ENCODE peak calls at places on chromosomes 3 and 15, in five cellular contexts. W, H, N, Z and V are unnamed samples.

GRCh38 chr3:5047764-5048163 is 68.5 kb downstream of the BHLHE40 start:
- DNase-seq in W (no peak), H (no peak), N (no peak), Z (no peak), V (no peak)

GRCh38 chr3:134991472-134992010 is 196.5 kb downstream of the EPHB1 start:
- DNase-seq in W (no peak), H (no peak), N (no peak), Z (no peak), V (no peak)

GRCh38 chr3:156143136-156143535 is 22.8 kb downstream of the KCNAB1 start:
- DNase-seq in W (no peak), H (no peak), N (no peak), Z (no peak), V (no peak)

GRCh38 chr15:33150993-33151392 is 43.5 kb downstream of the FMN1 start:
- DNase-seq in W (no peak), H (no peak), N (no peak), Z (no peak), V (no peak)

GRCh38 chr3:101253429-101253828 is 66.9 kb downstream of the IMPG2 start:
- DNase-seq in W (no peak), H (no peak), N (no peak), Z (no peak), V (no peak)

GRCh38 chr3:50278868-50279224 is at the start of gene LSMEM2:
- DNase-seq in W (no peak), H (no peak), N (no peak), Z (no peak), V (no peak)

GRCh38 chr15:68798695-68799094 is 22.0 kb downstream of the ANP32A start:
- DNase-seq in W (no peak), H (peak), N (no peak), Z (no peak), V (no peak)

GRCh38 chr3:4575413-4575812 is 82.3 kb downstream of the ITPR1 start:
- DNase-seq in W (no peak), H (peak), N (no peak), Z (no peak), V (no peak)

GRCh38 chr3:24168977-24169376 is 223.9 kb downstream of the NR1D2 start:
- DNase-seq in W (no peak), H (no peak), N (no peak), Z (no peak), V (no peak)

GRCh38 chr3:138203938-138204337 is 16.8 kb downstream of the ARMC8 start:
- DNase-seq in W (no peak), H (no peak), N (no peak), Z (no peak), V (no peak)

GRCh38 chr3:185552358-185552877 is at the start of gene LIPH:
- DNase-seq in W (no peak), H (no peak), N (peak), Z (no peak), V (no peak)

GRCh38 chr3:119349353-119349752 is 55.2 kb downstream of the ARHGAP31 start:
- DNase-seq in W (peak), H (no peak), N (no peak), Z (no peak), V (no peak)

GRCh38 chr3:113210608-113211369 is 568 bp upstream of the BOC start:
- DNase-seq in W (peak), H (no peak), N (no peak), Z (no peak), V (no peak)

GRCh38 chr3:14716593-14716992 is 41.7 kb downstream of the C3orf20 start:
- DNase-seq in W (no peak), H (no peak), N (no peak), Z (no peak), V (no peak)

GRCh38 chr15:64284037-64284436 is 71.9 kb downstream of the CSNK1G1 start:
- DNase-seq in W (no peak), H (no peak), N (no peak), Z (no peak), V (no peak)

GRCh38 chr3:22450785-22451400 is 699.9 kb upstream of the ZNF385D start:
- DNase-seq in W (no peak), H (no peak), N (no peak), Z (no peak), V (no peak)

GRCh38 chr3:67083277-67083676 is 85.2 kb downstream of the KBTBD8 start:
- DNase-seq in W (no peak), H (no peak), N (no peak), Z (no peak), V (no peak)

GRCh38 chr3:112908252-112908651 is 61.6 kb upstream of the CD200R1L start:
- DNase-seq in W (no peak), H (no peak), N (no peak), Z (no peak), V (no peak)

GRCh38 chr15:84979651-84980050 is 2.0 kb upstream of the PDE8A start:
- DNase-seq in W (peak), H (no peak), N (no peak), Z (peak), V (no peak)

GRCh38 chr3:112074616-112075497 is 11.3 kb upstream of the C3orf52 start:
- DNase-seq in W (no peak), H (no peak), N (peak), Z (peak), V (no peak)

GRCh38 chr3:42601898-42602581 is 1.6 kb downstream of the NKTR start:
- DNase-seq in W (no peak), H (no peak), N (no peak), Z (no peak), V (no peak)
- TF ChIP-seq CTCF in W (no peak), H (no peak), N (no peak), Z (no peak), V (peak)

GRCh38 chr15:70153948-70154439 is 56.3 kb upstream of the TLE3 start:
- DNase-seq in W (no peak), H (no peak), N (no peak), Z (no peak), V (no peak)
- TF ChIP-seq CTCF in W (no peak), H (no peak), N (no peak), Z (no peak), V (no peak)

DNA sequence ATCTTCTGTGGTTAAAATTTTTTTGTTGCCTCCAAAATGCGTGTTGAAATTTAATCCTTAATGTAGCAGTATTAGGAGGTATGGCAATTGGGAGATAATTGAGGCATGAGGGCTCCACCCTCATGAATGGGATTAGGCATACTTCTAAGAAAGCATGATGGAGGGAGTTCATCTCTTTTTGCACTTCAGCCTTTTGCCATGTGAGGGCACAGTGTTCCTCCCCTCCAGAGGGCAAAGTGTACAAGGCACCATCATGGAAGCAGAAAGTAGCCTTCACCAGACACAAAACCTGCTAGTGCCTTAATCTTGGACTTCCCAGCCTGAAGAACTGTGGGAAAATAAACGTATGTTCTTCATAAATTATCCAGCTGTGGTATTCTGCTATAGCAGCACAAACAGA is 429.5 kb downstream of the ZIC1 start:
- DNase-seq in W (no peak), H (no peak), N (no peak), Z (no peak), V (no peak)
- TF ChIP-seq CTCF in W (no peak), H (no peak), N (no peak), Z (no peak), V (no peak)

DNA sequence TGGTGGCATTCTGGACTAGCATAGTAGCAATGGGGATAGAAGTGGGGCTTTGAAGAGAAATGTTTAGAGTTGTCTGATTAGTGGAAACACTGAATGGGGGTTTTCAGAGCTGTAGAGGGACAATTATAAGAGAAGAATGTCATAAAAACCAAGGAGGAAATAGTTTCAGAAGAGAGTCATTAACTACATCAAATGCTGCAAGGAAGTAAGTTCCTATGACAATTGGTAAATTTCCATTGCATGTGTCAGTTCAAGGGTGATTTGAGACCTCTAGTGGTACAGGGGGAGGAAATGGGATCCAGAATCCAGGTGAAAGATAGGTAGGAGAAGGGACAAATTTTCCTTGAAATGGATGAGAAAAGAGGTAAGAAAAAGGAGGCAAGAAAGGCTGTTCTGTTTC is 68.3 kb upstream of the TBC1D5 start:
- DNase-seq in W (no peak), H (no peak), N (no peak), Z (no peak), V (no peak)
- TF ChIP-seq CTCF in W (no peak), H (peak), N (no peak), Z (no peak), V (peak)

GRCh38 chr3:181728470-181728869 is 16.7 kb downstream of the SOX2 start:
- DNase-seq in W (no peak), H (no peak), N (no peak), Z (no peak), V (no peak)
- TF ChIP-seq CTCF in W (no peak), H (no peak), N (no peak), Z (no peak), V (no peak)